ENCODE peak calls at places on chromosomes 16 and 17, in six cellular contexts. One of them, this sample, is unnamed.

GRCh38 chr16:2816751-2817495 is at the start of gene PRSS21:
- DNase-seq in lower lobe of right lung: peak; percentile 44
- DNase-seq in IMR-90: no peak
- DNase-seq in GM12864: no peak
- DNase-seq in progenitor cell of endocrine pancreas: no peak
- DNase-seq in AG04450: no peak
- DNase-seq in this sample: no peak

GRCh38 chr17:19333736-19334290 is 28.7 kb downstream of the B9D1 start:
- DNase-seq in lower lobe of right lung: no peak
- DNase-seq in IMR-90: no peak
- DNase-seq in GM12864: no peak
- DNase-seq in progenitor cell of endocrine pancreas: no peak
- DNase-seq in AG04450: no peak
- DNase-seq in this sample: peak; percentile 14

GRCh38 chr16:25838724-25839186 is 147.0 kb downstream of the HS3ST4 start:
- DNase-seq in lower lobe of right lung: no peak
- DNase-seq in IMR-90: peak; percentile 41
- DNase-seq in GM12864: peak; percentile 12
- DNase-seq in progenitor cell of endocrine pancreas: peak; percentile 24
- DNase-seq in AG04450: peak; percentile 13
- DNase-seq in this sample: no peak

GRCh38 chr17:67245694-67246397 is 850 bp upstream of the HELZ start:
- DNase-seq in lower lobe of right lung: peak; percentile 59
- DNase-seq in IMR-90: no peak
- DNase-seq in GM12864: no peak
- DNase-seq in progenitor cell of endocrine pancreas: peak; percentile 85
- DNase-seq in AG04450: no peak
- DNase-seq in this sample: peak; percentile 43

GRCh38 chr17:17809527-17810373 is 27.0 kb downstream of the SREBF1 start:
- DNase-seq in lower lobe of right lung: no peak
- DNase-seq in IMR-90: no peak
- DNase-seq in GM12864: no peak
- DNase-seq in progenitor cell of endocrine pancreas: no peak
- DNase-seq in AG04450: no peak
- DNase-seq in this sample: no peak

GRCh38 chr16:88333645-88334516 is 48.9 kb upstream of the ZNF469 start:
- DNase-seq in lower lobe of right lung: no peak
- DNase-seq in IMR-90: no peak
- DNase-seq in GM12864: no peak
- DNase-seq in progenitor cell of endocrine pancreas: no peak
- DNase-seq in AG04450: no peak
- DNase-seq in this sample: no peak

GRCh38 chr16:27520982-27521673 is 28.6 kb downstream of the GTF3C1 start:
- DNase-seq in lower lobe of right lung: no peak
- DNase-seq in IMR-90: peak; percentile 63
- DNase-seq in GM12864: no peak
- DNase-seq in progenitor cell of endocrine pancreas: no peak
- DNase-seq in AG04450: no peak
- DNase-seq in this sample: no peak

GRCh38 chr17:1896243-1897163 is 66.7 kb downstream of the RPA1 start:
- DNase-seq in lower lobe of right lung: no peak
- DNase-seq in IMR-90: no peak
- DNase-seq in GM12864: no peak
- DNase-seq in progenitor cell of endocrine pancreas: no peak
- DNase-seq in AG04450: no peak
- DNase-seq in this sample: no peak

GRCh38 chr16:13756411-13756810 is 163.5 kb upstream of the ERCC4 start:
- DNase-seq in lower lobe of right lung: no peak
- DNase-seq in IMR-90: no peak
- DNase-seq in GM12864: no peak
- DNase-seq in progenitor cell of endocrine pancreas: no peak
- DNase-seq in AG04450: no peak
- DNase-seq in this sample: no peak

GRCh38 chr16:66801320-66802105 is at the start of gene TERB1:
- DNase-seq in lower lobe of right lung: no peak
- DNase-seq in IMR-90: no peak
- DNase-seq in GM12864: no peak
- DNase-seq in progenitor cell of endocrine pancreas: no peak
- DNase-seq in AG04450: no peak
- DNase-seq in this sample: peak; percentile 68

GRCh38 chr17:31008374-31009035 is 37.7 kb downstream of the RNF135 start:
- DNase-seq in lower lobe of right lung: peak; percentile 78
- DNase-seq in IMR-90: peak; percentile 45
- DNase-seq in GM12864: peak; percentile 24
- DNase-seq in progenitor cell of endocrine pancreas: peak; percentile 70
- DNase-seq in AG04450: no peak
- DNase-seq in this sample: peak; percentile 71

GRCh38 chr16:27174798-27175197 is 28.5 kb upstream of the KDM8 start:
- DNase-seq in lower lobe of right lung: no peak
- DNase-seq in IMR-90: peak; percentile 53
- DNase-seq in GM12864: no peak
- DNase-seq in progenitor cell of endocrine pancreas: no peak
- DNase-seq in AG04450: no peak
- DNase-seq in this sample: no peak

GRCh38 chr16:27049117-27049516 is 17.6 kb upstream of the C16orf82 start:
- DNase-seq in lower lobe of right lung: no peak
- DNase-seq in IMR-90: no peak
- DNase-seq in GM12864: no peak
- DNase-seq in progenitor cell of endocrine pancreas: no peak
- DNase-seq in AG04450: no peak
- DNase-seq in this sample: no peak

GRCh38 chr17:63426041-63426916 is 19.8 kb downstream of the CYB561 start:
- DNase-seq in lower lobe of right lung: no peak
- DNase-seq in IMR-90: no peak
- DNase-seq in GM12864: no peak
- DNase-seq in progenitor cell of endocrine pancreas: no peak
- DNase-seq in AG04450: no peak
- DNase-seq in this sample: no peak

GRCh38 chr16:11342021-11342855 is 3.0 kb upstream of the RMI2 start:
- DNase-seq in lower lobe of right lung: no peak
- DNase-seq in IMR-90: no peak
- DNase-seq in GM12864: no peak
- DNase-seq in progenitor cell of endocrine pancreas: no peak
- DNase-seq in AG04450: no peak
- DNase-seq in this sample: no peak

GRCh38 chr17:15181816-15182215 is 83.3 kb downstream of the PMP22 start:
- DNase-seq in lower lobe of right lung: no peak
- DNase-seq in IMR-90: no peak
- DNase-seq in GM12864: no peak
- DNase-seq in progenitor cell of endocrine pancreas: no peak
- DNase-seq in AG04450: no peak
- DNase-seq in this sample: no peak

GRCh38 chr17:9148908-9149536 is 127.7 kb downstream of the NTN1 start:
- DNase-seq in lower lobe of right lung: no peak
- DNase-seq in IMR-90: no peak
- DNase-seq in GM12864: no peak
- DNase-seq in progenitor cell of endocrine pancreas: no peak
- DNase-seq in AG04450: no peak
- DNase-seq in this sample: no peak

GRCh38 chr17:7325031-7325528 is 4.1 kb downstream of the NEURL4 start:
- DNase-seq in lower lobe of right lung: no peak
- DNase-seq in IMR-90: no peak
- DNase-seq in GM12864: no peak
- DNase-seq in progenitor cell of endocrine pancreas: no peak
- DNase-seq in AG04450: no peak
- DNase-seq in this sample: no peak

GRCh38 chr16:24041834-24042631 is 206.2 kb downstream of the PRKCB start:
- DNase-seq in lower lobe of right lung: peak; percentile 63
- DNase-seq in IMR-90: peak; percentile 48
- DNase-seq in GM12864: peak; percentile 44
- DNase-seq in progenitor cell of endocrine pancreas: peak; percentile 63
- DNase-seq in AG04450: peak; percentile 11
- DNase-seq in this sample: peak; percentile 48

GRCh38 chr17:6603746-6604325 is 36.7 kb downstream of the KIAA0753 start:
- DNase-seq in lower lobe of right lung: no peak
- DNase-seq in IMR-90: peak; percentile 30
- DNase-seq in GM12864: no peak
- DNase-seq in progenitor cell of endocrine pancreas: no peak
- DNase-seq in AG04450: no peak
- DNase-seq in this sample: peak; percentile 46

GRCh38 chr16:79644977-79645667 is 44.6 kb upstream of the MAF start:
- DNase-seq in lower lobe of right lung: no peak
- DNase-seq in IMR-90: no peak
- DNase-seq in GM12864: no peak
- DNase-seq in progenitor cell of endocrine pancreas: no peak
- DNase-seq in AG04450: no peak
- DNase-seq in this sample: no peak

GRCh38 chr16:30984669-30985400 is at the start of gene HSD3B7:
- DNase-seq in lower lobe of right lung: peak; percentile 92
- DNase-seq in IMR-90: peak; percentile 68
- DNase-seq in GM12864: no peak
- DNase-seq in progenitor cell of endocrine pancreas: peak; percentile 90
- DNase-seq in AG04450: peak; percentile 44
- DNase-seq in this sample: peak; percentile 91

GRCh38 chr16:14641877-14642276 is 9.1 kb downstream of the BFAR start:
- DNase-seq in lower lobe of right lung: no peak
- DNase-seq in IMR-90: no peak
- DNase-seq in GM12864: no peak
- DNase-seq in progenitor cell of endocrine pancreas: no peak
- DNase-seq in AG04450: no peak
- DNase-seq in this sample: no peak

GRCh38 chr17:44610871-44611270 is 45.4 kb upstream of the MEIOC start:
- DNase-seq in lower lobe of right lung: no peak
- DNase-seq in IMR-90: no peak
- DNase-seq in GM12864: no peak
- DNase-seq in progenitor cell of endocrine pancreas: no peak
- DNase-seq in AG04450: no peak
- DNase-seq in this sample: no peak

GRCh38 chr16:31428638-31429247 is 583 bp upstream of the COX6A2 start:
- DNase-seq in lower lobe of right lung: no peak
- DNase-seq in IMR-90: no peak
- DNase-seq in GM12864: no peak
- DNase-seq in progenitor cell of endocrine pancreas: no peak
- DNase-seq in AG04450: no peak
- DNase-seq in this sample: no peak

GRCh38 chr16:56425439-56425832 is at the start of gene AMFR:
- DNase-seq in lower lobe of right lung: peak; percentile 78
- DNase-seq in IMR-90: peak; percentile 80
- DNase-seq in GM12864: peak; percentile 24
- DNase-seq in progenitor cell of endocrine pancreas: peak; percentile 66
- DNase-seq in AG04450: peak; percentile 36
- DNase-seq in this sample: peak; percentile 61

GRCh38 chr17:44636562-44636961 is 19.7 kb upstream of the MEIOC start:
- DNase-seq in lower lobe of right lung: no peak
- DNase-seq in IMR-90: peak; percentile 72
- DNase-seq in GM12864: no peak
- DNase-seq in progenitor cell of endocrine pancreas: no peak
- DNase-seq in AG04450: peak; percentile 26
- DNase-seq in this sample: no peak

GRCh38 chr16:84331998-84332780 is 36.1 kb upstream of the ATP2C2 start:
- DNase-seq in lower lobe of right lung: no peak
- DNase-seq in IMR-90: no peak
- DNase-seq in GM12864: no peak
- DNase-seq in progenitor cell of endocrine pancreas: no peak
- DNase-seq in AG04450: no peak
- DNase-seq in this sample: peak; percentile 62

GRCh38 chr17:78766225-78766624 is 15.8 kb downstream of the CYTH1 start:
- DNase-seq in lower lobe of right lung: no peak
- DNase-seq in IMR-90: no peak
- DNase-seq in GM12864: no peak
- DNase-seq in progenitor cell of endocrine pancreas: no peak
- DNase-seq in AG04450: no peak
- DNase-seq in this sample: no peak

GRCh38 chr17:53191878-53192277 is 630.8 kb upstream of the KIF2B start:
- DNase-seq in lower lobe of right lung: no peak
- DNase-seq in IMR-90: no peak
- DNase-seq in GM12864: no peak
- DNase-seq in progenitor cell of endocrine pancreas: no peak
- DNase-seq in AG04450: no peak
- DNase-seq in this sample: no peak
- TF ChIP-seq CTCF in lower lobe of right lung: no peak
- TF ChIP-seq CTCF in IMR-90: no peak
- TF ChIP-seq CTCF in GM12864: no peak
- TF ChIP-seq CTCF in progenitor cell of endocrine pancreas: no peak
- TF ChIP-seq CTCF in AG04450: no peak
- TF ChIP-seq CTCF in this sample: no peak

GRCh38 chr17:50563095-50563511 is 2.6 kb downstream of the CACNA1G start:
- DNase-seq in lower lobe of right lung: no peak
- DNase-seq in IMR-90: no peak
- DNase-seq in GM12864: no peak
- DNase-seq in progenitor cell of endocrine pancreas: no peak
- DNase-seq in AG04450: no peak
- DNase-seq in this sample: no peak
- TF ChIP-seq CTCF in lower lobe of right lung: no peak
- TF ChIP-seq CTCF in IMR-90: no peak
- TF ChIP-seq CTCF in GM12864: peak; percentile 11
- TF ChIP-seq CTCF in progenitor cell of endocrine pancreas: no peak
- TF ChIP-seq CTCF in AG04450: no peak
- TF ChIP-seq CTCF in this sample: no peak

DNA sequence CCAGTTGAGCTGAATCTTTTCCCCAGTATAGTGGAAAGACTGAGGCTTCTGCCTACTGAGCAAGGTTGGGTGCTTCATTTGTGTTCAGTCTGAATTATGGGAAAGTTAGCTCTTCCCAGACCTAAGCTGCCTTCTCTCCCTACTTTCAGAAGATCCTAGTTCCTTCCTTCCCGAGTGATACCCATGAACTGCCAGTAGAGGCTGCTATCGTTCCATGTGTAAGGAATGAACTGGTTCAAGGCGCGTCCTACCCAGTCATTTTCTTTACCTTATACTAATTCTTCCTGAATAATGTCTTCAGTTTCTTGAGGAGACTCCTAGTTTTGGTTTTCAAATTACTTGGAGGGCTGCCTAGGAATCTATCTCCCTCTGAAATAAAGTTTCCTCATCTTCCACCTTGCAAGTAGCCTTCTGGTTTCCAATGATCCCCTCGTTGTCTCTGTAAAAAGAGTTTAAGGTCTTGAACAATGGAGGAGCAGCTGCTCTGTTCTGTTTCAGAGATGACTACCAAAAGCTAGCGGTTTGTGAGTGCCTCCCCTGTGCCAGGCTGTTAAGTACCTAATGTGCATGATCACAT is 934 bp upstream of the AOC2 start:
- DNase-seq in lower lobe of right lung: no peak
- DNase-seq in IMR-90: peak; percentile 74
- DNase-seq in GM12864: no peak
- DNase-seq in progenitor cell of endocrine pancreas: no peak
- DNase-seq in AG04450: peak; percentile 48
- DNase-seq in this sample: no peak
- TF ChIP-seq CTCF in lower lobe of right lung: peak; percentile 87
- TF ChIP-seq CTCF in IMR-90: peak; percentile 98
- TF ChIP-seq CTCF in GM12864: peak; percentile 82
- TF ChIP-seq CTCF in progenitor cell of endocrine pancreas: peak; percentile 90
- TF ChIP-seq CTCF in AG04450: peak; percentile 100
- TF ChIP-seq CTCF in this sample: peak; percentile 92

GRCh38 chr17:73697872-73698271 is 53.6 kb upstream of the SDK2 start:
- DNase-seq in lower lobe of right lung: no peak
- DNase-seq in IMR-90: no peak
- DNase-seq in GM12864: no peak
- DNase-seq in progenitor cell of endocrine pancreas: no peak
- DNase-seq in AG04450: no peak
- DNase-seq in this sample: no peak
- TF ChIP-seq CTCF in lower lobe of right lung: no peak
- TF ChIP-seq CTCF in IMR-90: no peak
- TF ChIP-seq CTCF in GM12864: no peak
- TF ChIP-seq CTCF in progenitor cell of endocrine pancreas: peak; percentile 29
- TF ChIP-seq CTCF in AG04450: no peak
- TF ChIP-seq CTCF in this sample: no peak

GRCh38 chr16:73058221-73058615 is 10.3 kb upstream of the ZFHX3 start:
- DNase-seq in lower lobe of right lung: peak; percentile 73
- DNase-seq in IMR-90: no peak
- DNase-seq in GM12864: no peak
- DNase-seq in progenitor cell of endocrine pancreas: peak; percentile 25
- DNase-seq in AG04450: no peak
- DNase-seq in this sample: no peak
- TF ChIP-seq CTCF in lower lobe of right lung: no peak
- TF ChIP-seq CTCF in IMR-90: peak; percentile 5
- TF ChIP-seq CTCF in GM12864: no peak
- TF ChIP-seq CTCF in progenitor cell of endocrine pancreas: no peak
- TF ChIP-seq CTCF in AG04450: no peak
- TF ChIP-seq CTCF in this sample: no peak

This sample was measured in upper lobe of left lung.